ENCODE peak calls at places on chromosomes 16 and 17, in eight cellular contexts. N, O, J, S, Z, U, Q and T are unnamed samples.

GRCh38 chr16:11105038-11105903 is 150.7 kb downstream of the SOCS1 start:
- DNase-seq in N (peak), O (peak), J (no peak), S (peak), Z (peak), U (peak), Q (no peak), T (peak)

GRCh38 chr17:50199651-50200446 is 1.6 kb downstream of the COL1A1 start:
- DNase-seq in N (no peak), O (peak), J (peak), S (peak), Z (peak), U (peak), Q (peak), T (peak)

GRCh38 chr17:44527954-44528353 is 24.7 kb upstream of the GPATCH8 start:
- DNase-seq in N (no peak), O (no peak), J (no peak), S (no peak), Z (no peak), U (no peak), Q (no peak), T (no peak)

GRCh38 chr17:21174719-21175118 is 39.2 kb downstream of the TMEM11 start:
- DNase-seq in N (no peak), O (no peak), J (no peak), S (no peak), Z (peak), U (no peak), Q (no peak), T (no peak)

GRCh38 chr17:57415737-57416354 is 159.5 kb downstream of the MSI2 start:
- DNase-seq in N (no peak), O (no peak), J (no peak), S (no peak), Z (no peak), U (peak), Q (no peak), T (no peak)

GRCh38 chr17:62611308-62611707 is 16.2 kb upstream of the MRC2 start:
- DNase-seq in N (no peak), O (no peak), J (no peak), S (no peak), Z (no peak), U (no peak), Q (no peak), T (no peak)

GRCh38 chr17:263271-263670 is 81.8 kb upstream of the DOC2B start:
- DNase-seq in N (no peak), O (no peak), J (no peak), S (no peak), Z (no peak), U (no peak), Q (no peak), T (no peak)

GRCh38 chr16:49407873-49408565 is 34.4 kb downstream of the C16orf78 start:
- DNase-seq in N (peak), O (peak), J (peak), S (peak), Z (peak), U (peak), Q (peak), T (peak)

GRCh38 chr17:3475155-3475808 is 515 bp upstream of the ASPA start:
- DNase-seq in N (no peak), O (no peak), J (no peak), S (no peak), Z (no peak), U (no peak), Q (no peak), T (no peak)

GRCh38 chr16:4935231-4935855 is 1.6 kb downstream of the PPL start:
- DNase-seq in N (peak), O (peak), J (no peak), S (peak), Z (peak), U (no peak), Q (peak), T (peak)

GRCh38 chr17:45235071-45236001 is 13.7 kb downstream of the FMNL1 start:
- DNase-seq in N (peak), O (peak), J (peak), S (peak), Z (peak), U (peak), Q (no peak), T (peak)

GRCh38 chr16:70455910-70456309 is 1.5 kb downstream of the FCSK start:
- DNase-seq in N (no peak), O (no peak), J (no peak), S (no peak), Z (no peak), U (no peak), Q (no peak), T (no peak)

GRCh38 chr16:57979006-57979585 is 8.2 kb upstream of the CNGB1 start:
- DNase-seq in N (no peak), O (no peak), J (no peak), S (no peak), Z (no peak), U (no peak), Q (no peak), T (no peak)

GRCh38 chr16:79639576-79640311 is 39.2 kb upstream of the MAF start:
- DNase-seq in N (no peak), O (no peak), J (no peak), S (peak), Z (no peak), U (no peak), Q (no peak), T (peak)

GRCh38 chr16:89315791-89316581 is 98.5 kb downstream of the ZNF778 start:
- DNase-seq in N (no peak), O (peak), J (no peak), S (peak), Z (peak), U (peak), Q (no peak), T (peak)

GRCh38 chr17:45197555-45198334 is 23.9 kb upstream of the FMNL1 start:
- DNase-seq in N (peak), O (peak), J (peak), S (peak), Z (peak), U (peak), Q (peak), T (peak)

GRCh38 chr17:45718791-45719190 is 65.3 kb upstream of the CRHR1 start:
- DNase-seq in N (peak), O (no peak), J (no peak), S (no peak), Z (no peak), U (no peak), Q (no peak), T (no peak)

GRCh38 chr16:4846503-4846900 is 586 bp downstream of the GLYR1 start:
- DNase-seq in N (peak), O (peak), J (peak), S (peak), Z (peak), U (peak), Q (peak), T (peak)

GRCh38 chr17:19897108-19897854 is 29.5 kb upstream of the ULK2 start:
- DNase-seq in N (no peak), O (peak), J (no peak), S (peak), Z (no peak), U (no peak), Q (no peak), T (peak)

GRCh38 chr16:17412221-17412620 is 58.5 kb downstream of the XYLT1 start:
- DNase-seq in N (no peak), O (no peak), J (no peak), S (no peak), Z (peak), U (peak), Q (no peak), T (no peak)

GRCh38 chr16:30941600-30942420 is 7.1 kb upstream of the ORAI3 start:
- DNase-seq in N (no peak), O (peak), J (no peak), S (peak), Z (peak), U (peak), Q (no peak), T (peak)

GRCh38 chr17:80694992-80695912 is 150.6 kb downstream of the RPTOR start:
- DNase-seq in N (no peak), O (no peak), J (no peak), S (peak), Z (no peak), U (no peak), Q (no peak), T (no peak)

GRCh38 chr17:49964539-49965521 is 4.2 kb upstream of the DLX4 start:
- DNase-seq in N (no peak), O (no peak), J (no peak), S (no peak), Z (no peak), U (no peak), Q (no peak), T (no peak)

GRCh38 chr17:83127431-83128160 is 48.2 kb downstream of the METRNL start:
- DNase-seq in N (no peak), O (no peak), J (no peak), S (no peak), Z (no peak), U (no peak), Q (peak), T (no peak)

GRCh38 chr16:72961863-72962262 is 86.1 kb downstream of the ZFHX3 start:
- DNase-seq in N (no peak), O (no peak), J (no peak), S (no peak), Z (no peak), U (no peak), Q (no peak), T (no peak)

GRCh38 chr16:70800306-70800705 is 652 bp downstream of the VAC14 start:
- DNase-seq in N (no peak), O (no peak), J (no peak), S (no peak), Z (no peak), U (no peak), Q (no peak), T (no peak)

GRCh38 chr17:35080536-35080935 is 17.0 kb upstream of the RFFL start:
- DNase-seq in N (no peak), O (no peak), J (no peak), S (no peak), Z (no peak), U (no peak), Q (no peak), T (no peak)

GRCh38 chr17:28777178-28777577 is 33.4 kb downstream of the TRAF4 start:
- DNase-seq in N (no peak), O (no peak), J (no peak), S (peak), Z (no peak), U (no peak), Q (no peak), T (peak)

GRCh38 chr17:79082311-79083190 is 7.9 kb downstream of the ENGASE start:
- DNase-seq in N (no peak), O (no peak), J (peak), S (peak), Z (peak), U (no peak), Q (no peak), T (peak)

GRCh38 chr16:67240506-67240905 is 6.8 kb downstream of the FHOD1 start:
- DNase-seq in N (no peak), O (peak), J (no peak), S (peak), Z (peak), U (no peak), Q (no peak), T (peak)

GRCh38 chr17:14196337-14196997 is 40.2 kb downstream of the CDRT15 start:
- DNase-seq in N (no peak), O (no peak), J (no peak), S (no peak), Z (no peak), U (no peak), Q (no peak), T (no peak)

GRCh38 chr16:28494141-28494851 is at the start of gene APOBR:
- DNase-seq in N (no peak), O (peak), J (no peak), S (no peak), Z (no peak), U (no peak), Q (no peak), T (no peak)

GRCh38 chr16:49469930-49470451 is 96.4 kb downstream of the C16orf78 start:
- DNase-seq in N (no peak), O (peak), J (peak), S (no peak), Z (no peak), U (no peak), Q (peak), T (no peak)

GRCh38 chr16:80628254-80628653 is 87.5 kb downstream of the DYNLRB2 start:
- DNase-seq in N (no peak), O (no peak), J (no peak), S (no peak), Z (no peak), U (no peak), Q (no peak), T (no peak)

GRCh38 chr17:13393841-13394710 is 207.7 kb downstream of the HS3ST3A1 start:
- DNase-seq in N (peak), O (no peak), J (no peak), S (peak), Z (peak), U (peak), Q (no peak), T (peak)

GRCh38 chr16:12097523-12098428 is 121.2 kb downstream of the SNX29 start:
- DNase-seq in N (peak), O (peak), J (no peak), S (peak), Z (peak), U (peak), Q (no peak), T (peak)

DNA sequence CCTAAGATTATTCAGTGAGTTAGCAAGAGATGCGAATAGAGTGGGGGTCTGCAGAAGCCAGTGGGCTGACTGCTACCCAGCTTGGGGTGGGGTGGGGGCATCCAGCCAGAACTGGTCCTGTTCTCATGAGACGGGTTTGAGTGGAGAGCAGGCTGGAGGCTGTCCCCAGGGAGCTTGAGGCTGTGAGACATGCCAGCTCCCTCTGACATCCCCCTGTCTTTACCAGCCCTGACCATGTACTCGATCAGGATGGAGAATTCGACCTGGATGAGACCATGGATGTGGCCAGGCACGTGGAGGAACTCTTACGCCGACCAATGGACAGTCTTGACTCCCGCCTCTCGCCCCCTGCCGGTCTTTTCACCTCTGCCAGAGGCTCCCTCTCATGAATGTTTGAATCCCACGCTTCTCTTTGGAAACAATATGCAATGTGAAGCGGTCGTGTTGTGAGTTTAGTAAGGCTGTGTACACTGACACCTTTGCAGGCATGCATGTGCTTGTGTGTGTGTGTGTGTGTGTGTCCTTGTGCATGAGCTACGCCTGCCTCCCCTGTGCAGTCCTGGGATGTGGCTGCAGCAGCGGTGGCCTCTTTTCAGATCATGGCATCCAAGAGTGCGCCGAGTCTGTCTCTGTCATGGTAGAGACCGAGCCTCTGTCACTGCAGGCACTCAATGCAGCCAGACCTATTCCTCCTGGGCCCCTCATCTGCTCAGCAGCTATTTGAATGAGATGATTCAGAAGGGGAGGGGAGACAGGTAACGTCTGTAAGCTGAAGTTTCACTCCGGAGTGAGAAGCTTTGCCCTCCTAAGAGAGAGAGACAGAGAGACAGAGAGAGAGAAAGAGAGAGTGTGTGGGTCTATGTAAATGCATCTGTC is 22.2 kb downstream of the STAT5A start:
- DNase-seq in N (no peak), O (no peak), J (no peak), S (peak), Z (no peak), U (no peak), Q (no peak), T (no peak)
- TF ChIP-seq CTCF in N (peak), O (no peak), J (no peak), S (no peak), Z (no peak), U (peak), Q (no peak), T (peak)

GRCh38 chr16:85704900-85705846 is 16.4 kb upstream of the GINS2 start:
- DNase-seq in N (no peak), O (no peak), J (no peak), S (no peak), Z (no peak), U (no peak), Q (no peak), T (no peak)
- TF ChIP-seq CTCF in N (no peak), O (no peak), J (no peak), S (no peak), Z (no peak), U (no peak), Q (no peak), T (no peak)

GRCh38 chr16:87185313-87185712 is 131.9 kb downstream of the C16orf95 start:
- DNase-seq in N (no peak), O (no peak), J (no peak), S (no peak), Z (no peak), U (no peak), Q (no peak), T (no peak)

GRCh38 chr16:87188104-87188503 is 129.1 kb downstream of the C16orf95 start:
- DNase-seq in N (no peak), O (no peak), J (no peak), S (no peak), Z (no peak), U (no peak), Q (no peak), T (no peak)

GRCh38 chr16:87185983-87186382 is 131.2 kb downstream of the C16orf95 start:
- DNase-seq in N (no peak), O (no peak), J (no peak), S (no peak), Z (no peak), U (no peak), Q (no peak), T (no peak)

GRCh38 chr16:87186876-87187533 is 130.2 kb downstream of the C16orf95 start:
- DNase-seq in N (no peak), O (no peak), J (no peak), S (no peak), Z (no peak), U (no peak), Q (no peak), T (no peak)

GRCh38 chr16:87186440-87186839 is 130.8 kb downstream of the C16orf95 start:
- DNase-seq in N (no peak), O (no peak), J (no peak), S (no peak), Z (no peak), U (no peak), Q (no peak), T (no peak)
- TF ChIP-seq CTCF in N (no peak), O (no peak), J (no peak), S (no peak), Z (no peak), U (no peak), Q (no peak), T (no peak)

GRCh38 chr16:26963109-26963508 is 103.6 kb upstream of the C16orf82 start:
- DNase-seq in N (no peak), O (no peak), J (no peak), S (no peak), Z (peak), U (no peak), Q (no peak), T (no peak)
- TF ChIP-seq CTCF in N (peak), O (no peak), J (no peak), S (no peak), Z (peak), U (peak), Q (no peak), T (no peak)

DNA sequence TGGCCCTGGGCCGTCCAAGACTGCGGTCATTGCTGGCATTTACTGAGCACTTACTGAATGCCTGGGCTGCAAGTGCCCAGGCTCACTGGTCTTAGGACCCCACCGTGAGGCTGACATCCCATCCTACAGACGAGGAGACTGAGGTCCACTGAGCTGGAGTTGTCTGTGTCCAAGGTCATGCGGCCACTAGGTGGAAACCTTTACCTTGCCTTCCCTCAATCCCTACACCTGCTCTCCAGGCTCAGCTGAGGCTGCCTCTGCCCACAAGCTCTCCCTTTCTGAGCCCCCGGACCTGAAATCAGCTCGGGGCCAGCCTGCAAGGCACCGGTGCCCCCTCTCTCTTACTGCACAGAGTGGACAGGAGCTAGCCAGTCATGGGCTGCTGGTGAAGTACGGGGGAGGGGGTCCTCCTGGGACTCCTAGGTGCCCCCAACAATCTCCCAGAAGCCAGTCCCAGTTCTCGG is 1.5 kb downstream of the CASKIN1 start:
- DNase-seq in N (no peak), O (peak), J (no peak), S (peak), Z (peak), U (peak), Q (no peak), T (peak)
- TF ChIP-seq CTCF in N (peak), O (peak), J (no peak), S (peak), Z (peak), U (peak), Q (no peak), T (peak)

GRCh38 chr17:42613699-42614295 is 4.3 kb downstream of the TUBG1 start:
- DNase-seq in N (no peak), O (no peak), J (no peak), S (no peak), Z (no peak), U (no peak), Q (no peak), T (no peak)

GRCh38 chr17:42617956-42618431 is 8.5 kb downstream of the TUBG1 start:
- DNase-seq in N (no peak), O (no peak), J (no peak), S (no peak), Z (no peak), U (no peak), Q (no peak), T (peak)

GRCh38 chr17:42623732-42624596 is 14.5 kb downstream of the TUBG1 start:
- DNase-seq in N (no peak), O (no peak), J (no peak), S (peak), Z (no peak), U (peak), Q (no peak), T (peak)

DNA sequence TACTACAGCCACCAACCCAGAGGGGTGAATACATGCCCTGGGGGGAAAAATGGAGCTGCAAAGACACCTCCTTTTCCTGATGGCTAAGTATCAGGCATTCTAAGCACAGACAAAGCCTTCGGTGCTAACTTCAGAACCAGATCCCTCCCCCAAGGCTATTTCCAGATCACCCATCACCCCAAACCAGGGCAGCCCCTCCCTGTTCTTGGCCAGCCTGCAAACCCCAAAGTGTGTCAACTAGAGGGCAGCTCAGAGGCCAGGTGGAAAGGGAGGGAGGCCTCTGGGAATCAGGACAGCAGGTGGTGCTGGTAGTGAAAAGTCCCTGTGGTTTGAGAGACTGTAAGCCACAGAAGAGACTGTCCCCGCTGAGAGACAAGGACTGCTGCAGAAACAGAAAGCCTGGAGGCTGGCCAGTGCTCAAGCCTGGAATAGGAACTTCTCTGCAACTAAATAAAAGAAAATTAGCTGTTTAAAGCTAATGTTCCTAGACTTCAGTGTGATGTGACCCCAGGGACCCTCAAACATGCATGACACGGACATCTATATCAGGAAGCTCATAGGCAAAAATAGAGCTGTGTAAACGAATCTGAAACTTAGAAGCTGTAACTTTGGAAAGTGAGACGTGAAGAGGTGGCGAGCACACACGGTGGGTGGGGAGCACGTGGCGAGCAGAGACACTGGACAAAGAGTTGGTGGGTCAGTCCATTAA is 9.1 kb downstream of the TUBG1 start:
- DNase-seq in N (no peak), O (peak), J (no peak), S (peak), Z (no peak), U (peak), Q (no peak), T (peak)
- TF ChIP-seq CTCF in N (no peak), O (no peak), J (no peak), S (peak), Z (no peak), U (peak), Q (no peak), T (peak)

GRCh38 chr17:2174471-2175293 is 119.8 kb downstream of the HIC1 start:
- DNase-seq in N (peak), O (peak), J (peak), S (peak), Z (peak), U (peak), Q (no peak), T (peak)
- TF ChIP-seq CTCF in N (peak), O (no peak), J (no peak), S (no peak), Z (peak), U (peak), Q (no peak), T (no peak)

GRCh38 chr17:47717261-47717697 is 15.8 kb upstream of the TBX21 start:
- DNase-seq in N (no peak), O (no peak), J (no peak), S (no peak), Z (no peak), U (no peak), Q (no peak), T (no peak)
- TF ChIP-seq CTCF in N (peak), O (no peak), J (no peak), S (no peak), Z (peak), U (peak), Q (no peak), T (peak)